ENCODE peak calls at places on chromosomes 13 and 19, in four cellular contexts. Z, D, M and H are unnamed samples.

GRCh38 chr19:46785054-46785979 is 3.1 kb downstream of the SLC1A5 start:
- DNase-seq in Z (no peak), D (peak), M (no peak), H (no peak)

GRCh38 chr13:95182570-95183285 is 118.5 kb downstream of the ABCC4 start:
- DNase-seq in M (no peak), Z (no peak), D (no peak), H (peak)

GRCh38 chr13:87166348-87166747 is 504.8 kb upstream of the SLITRK5 start:
- DNase-seq in D (no peak), M (no peak), Z (no peak), H (no peak)

GRCh38 chr19:46812898-46813569 is 24.6 kb upstream of the SLC1A5 start:
- DNase-seq in Z (peak), D (no peak), M (no peak), H (no peak)

GRCh38 chr13:61253105-61253877 is 162.4 kb downstream of the PCDH20 start:
- DNase-seq in Z (no peak), D (no peak), M (no peak), H (no peak)

GRCh38 chr13:62556973-62557372 is 1141.3 kb upstream of the PCDH20 start:
- DNase-seq in Z (no peak), M (no peak), D (no peak), H (no peak)

GRCh38 chr13:49838989-49839388 is 46.5 kb upstream of the KPNA3 start:
- DNase-seq in D (no peak), M (no peak), Z (no peak), H (no peak)

GRCh38 chr13:79282976-79283375 is 123.1 kb downstream of the RBM26 start:
- DNase-seq in M (no peak), D (no peak), Z (no peak), H (no peak)

GRCh38 chr13:31100721-31101120 is 61.0 kb downstream of the HSPH1 start:
- DNase-seq in Z (no peak), D (no peak), M (no peak), H (no peak)

GRCh38 chr13:33610471-33611015 is 207.4 kb upstream of the RFC3 start:
- DNase-seq in D (peak), Z (no peak), M (no peak), H (no peak)

GRCh38 chr13:59356607-59357006 is 807.1 kb downstream of the DIAPH3 start:
- DNase-seq in Z (peak), M (no peak), D (peak), H (no peak)

GRCh38 chr13:43908156-43909126 is 28.7 kb downstream of the LACC1 start:
- DNase-seq in M (peak), Z (no peak), D (peak), H (no peak)

GRCh38 chr19:750640-751423 is at the start of gene MISP:
- DNase-seq in D (peak), M (peak), Z (peak), H (no peak)

GRCh38 chr13:32384702-32385101 is 43.2 kb downstream of the N4BP2L1 start:
- DNase-seq in D (no peak), Z (no peak), M (no peak), H (no peak)

GRCh38 chr19:8251025-8251472 is 41.9 kb downstream of the CERS4 start:
- DNase-seq in M (no peak), D (no peak), Z (peak), H (no peak)

GRCh38 chr19:29514525-29515232 is 11.1 kb upstream of the VSTM2B start:
- DNase-seq in D (no peak), Z (no peak), M (no peak), H (no peak)

GRCh38 chr13:74066937-74067336 is 67.3 kb downstream of the KLF12 start:
- DNase-seq in Z (no peak), D (no peak), M (no peak), H (no peak)

GRCh38 chr13:90623318-90624011 is 724.0 kb upstream of the MIR17HG start:
- DNase-seq in D (no peak), M (no peak), Z (no peak), H (no peak)

GRCh38 chr19:58317481-58318072 is 9.2 kb upstream of the ZSCAN22 start:
- DNase-seq in M (no peak), D (peak), Z (no peak), H (no peak)

GRCh38 chr13:79385694-79386093 is 20.4 kb downstream of the RBM26 start:
- DNase-seq in M (no peak), Z (no peak), D (peak), H (peak)

GRCh38 chr19:5567360-5567970 is at the start of gene TINCR:
- DNase-seq in Z (no peak), M (no peak), D (no peak), H (no peak)

GRCh38 chr13:79155883-79156282 is 250.2 kb downstream of the RBM26 start:
- DNase-seq in D (no peak), M (no peak), Z (no peak), H (no peak)

GRCh38 chr19:17579523-17580244 is 24.2 kb downstream of the COLGALT1 start:
- DNase-seq in M (peak), Z (peak), D (peak), H (peak)